ENCODE peak calls at places on chromosomes 3 and 15, in six cellular contexts. M, C, R, V, D and Y are unnamed samples.

GRCh38 chr15:68207176-68207935 is 2.2 kb upstream of the CALML4 start:
- DNase-seq in M (no peak), C (no peak), R (no peak), V (no peak), D (no peak), Y (no peak)

GRCh38 chr15:90419738-90420487 is 31.9 kb downstream of the IQGAP1 start:
- DNase-seq in M (no peak), C (peak; percentile 83), R (no peak), V (peak; percentile 87), D (no peak), Y (peak; percentile 77)

GRCh38 chr3:46930945-46931403 is 45.6 kb downstream of the CCDC12 start:
- DNase-seq in M (no peak), C (no peak), R (no peak), V (peak; percentile 32), D (no peak), Y (no peak)

GRCh38 chr15:78711638-78712037 is 70.6 kb upstream of the CHRNB4 start:
- DNase-seq in M (no peak), C (no peak), R (no peak), V (no peak), D (no peak), Y (no peak)

GRCh38 chr15:34759992-34760391 is 5.2 kb upstream of the GJD2 start:
- DNase-seq in M (no peak), C (no peak), R (no peak), V (no peak), D (no peak), Y (no peak)

GRCh38 chr15:70235347-70235746 is 137.6 kb upstream of the TLE3 start:
- DNase-seq in M (peak; percentile 10), C (no peak), R (no peak), V (peak; percentile 12), D (no peak), Y (no peak)

GRCh38 chr3:168628549-168628948 is 532.8 kb upstream of the GOLIM4 start:
- DNase-seq in M (no peak), C (no peak), R (no peak), V (no peak), D (no peak), Y (no peak)

GRCh38 chr3:195195321-195196209 is 75.4 kb downstream of the XXYLT1 start:
- DNase-seq in M (no peak), C (no peak), R (peak; percentile 40), V (no peak), D (no peak), Y (no peak)

GRCh38 chr3:188415196-188415595 is 261.2 kb downstream of the LPP start:
- DNase-seq in M (no peak), C (peak; percentile 47), R (no peak), V (peak; percentile 68), D (no peak), Y (no peak)

GRCh38 chr3:186849392-186849975 is 7.0 kb downstream of the ADIPOQ start:
- DNase-seq in M (no peak), C (peak; percentile 59), R (no peak), V (peak; percentile 43), D (no peak), Y (no peak)

GRCh38 chr3:128326051-128326823 is 140.5 kb downstream of the DNAJB8 start:
- DNase-seq in M (no peak), C (no peak), R (no peak), V (no peak), D (peak; percentile 35), Y (no peak)

GRCh38 chr3:168124791-168125190 is 29.1 kb upstream of the GOLIM4 start:
- DNase-seq in M (no peak), C (no peak), R (no peak), V (no peak), D (no peak), Y (no peak)

GRCh38 chr3:182364323-182364722 is 429.0 kb upstream of the ATP11B start:
- DNase-seq in M (no peak), C (no peak), R (peak; percentile 6), V (no peak), D (no peak), Y (no peak)

GRCh38 chr3:101036676-101037075 is 43.5 kb upstream of the ABI3BP start:
- DNase-seq in M (no peak), C (no peak), R (no peak), V (peak; percentile 32), D (no peak), Y (no peak)

GRCh38 chr3:181695661-181696491 is 15.8 kb upstream of the SOX2 start:
- DNase-seq in M (no peak), C (no peak), R (no peak), V (peak; percentile 5), D (no peak), Y (no peak)

GRCh38 chr15:43229977-43230376 is 9.2 kb upstream of the EPB42 start:
- DNase-seq in M (no peak), C (no peak), R (no peak), V (no peak), D (no peak), Y (no peak)

GRCh38 chr15:67109141-67110034 is 44.0 kb downstream of the SMAD3 start:
- DNase-seq in M (peak; percentile 63), C (peak; percentile 99), R (peak; percentile 73), V (peak; percentile 88), D (no peak), Y (peak; percentile 99)

GRCh38 chr3:58654466-58654865 is 12.1 kb downstream of the FAM3D start:
- DNase-seq in M (no peak), C (no peak), R (no peak), V (no peak), D (no peak), Y (no peak)

GRCh38 chr3:49602049-49602554 is 47.8 kb downstream of the BSN start:
- DNase-seq in M (no peak), C (no peak), R (no peak), V (peak; percentile 35), D (no peak), Y (no peak)

GRCh38 chr15:77974098-77974414 is 103.5 kb downstream of the TBC1D2B start:
- DNase-seq in M (peak; percentile 79), C (peak; percentile 75), R (no peak), V (peak; percentile 78), D (no peak), Y (no peak)

GRCh38 chr3:122199552-122199951 is 16.1 kb downstream of the CASR start:
- DNase-seq in M (no peak), C (no peak), R (no peak), V (no peak), D (no peak), Y (no peak)

GRCh38 chr3:75294124-75294523 is 370.0 kb upstream of the FRG2C start:
- DNase-seq in M (peak; percentile 41), C (peak; percentile 16), R (peak; percentile 16), V (peak; percentile 58), D (peak; percentile 5), Y (no peak)

GRCh38 chr15:63050737-63051700 is 8.5 kb downstream of the TPM1 start:
- DNase-seq in M (no peak), C (peak; percentile 97), R (no peak), V (peak; percentile 47), D (no peak), Y (no peak)

GRCh38 chr3:184525337-184526157 is 36.0 kb upstream of the EPHB3 start:
- DNase-seq in M (no peak), C (no peak), R (no peak), V (no peak), D (no peak), Y (no peak)

DNA sequence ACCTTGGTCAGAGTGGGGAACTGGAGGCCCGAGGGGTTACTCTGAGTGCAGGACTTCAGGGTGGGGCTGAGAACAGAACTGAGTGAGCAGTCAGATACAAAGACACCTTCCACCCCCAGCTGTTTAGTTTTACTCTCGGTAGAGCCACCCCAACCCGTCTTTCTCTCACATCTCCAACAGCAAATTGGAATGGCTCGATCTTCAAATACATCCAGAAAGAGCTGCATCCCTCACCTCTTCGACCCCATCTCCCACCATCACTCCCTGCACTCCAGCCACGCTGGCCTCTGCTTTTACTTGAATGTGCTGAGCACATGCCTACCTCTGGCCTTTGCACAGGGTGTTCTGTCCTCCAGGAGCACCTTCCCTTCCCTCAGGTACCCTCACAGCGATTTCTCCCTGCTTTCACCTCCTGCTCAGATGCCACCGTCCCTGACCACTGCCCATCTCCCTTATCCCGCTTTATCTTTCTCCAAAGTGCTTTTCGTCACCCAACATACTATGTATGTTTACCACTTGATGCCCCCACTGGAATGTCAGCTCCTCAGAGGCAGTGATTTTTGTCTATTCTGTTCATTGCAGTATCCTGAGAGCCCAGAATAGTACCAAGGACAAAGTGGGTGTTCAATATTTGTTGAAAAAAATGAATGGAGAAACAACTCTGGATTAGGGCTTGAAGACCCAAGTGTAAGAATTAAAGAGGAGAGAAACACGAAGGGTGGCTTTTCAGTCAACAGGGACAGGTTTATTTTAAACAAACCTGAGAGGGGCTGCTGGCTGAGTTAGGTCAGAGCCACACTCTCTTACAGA is 4.4 kb downstream of the CHCHD4 start:
- DNase-seq in M (peak; percentile 23), C (no peak), R (no peak), V (no peak), D (no peak), Y (no peak)
- H3K4me3 ChIP-seq in M (no peak overlapping the region), C (no peak overlapping the region), R (no peak overlapping the region), V (no peak overlapping the region), D (no peak overlapping the region), Y (no peak overlapping the region)

GRCh38 chr3:23738946-23739345 is 66.8 kb upstream of the UBE2E1 start:
- DNase-seq in M (no peak), C (no peak), R (no peak), V (no peak), D (no peak), Y (no peak)

GRCh38 chr3:23743141-23743784 is 62.5 kb upstream of the UBE2E1 start:
- DNase-seq in M (no peak), C (no peak), R (no peak), V (no peak), D (no peak), Y (no peak)

GRCh38 chr3:23741403-23741706 is 64.4 kb upstream of the UBE2E1 start:
- DNase-seq in M (no peak), C (no peak), R (no peak), V (no peak), D (no peak), Y (no peak)

GRCh38 chr3:23739536-23739935 is 66.2 kb upstream of the UBE2E1 start:
- DNase-seq in M (no peak), C (peak; percentile 79), R (no peak), V (peak; percentile 77), D (no peak), Y (no peak)

GRCh38 chr3:23740517-23741402 is 65.0 kb upstream of the UBE2E1 start:
- DNase-seq in M (no peak), C (no peak), R (no peak), V (peak; percentile 43), D (no peak), Y (no peak)
- TF ChIP-seq CTCF in M (no peak), C (no peak), R (no peak), V (no peak), D (no peak), Y (no peak)

GRCh38 chr15:85621096-85621495 is 173.6 kb downstream of the KLHL25 start:
- DNase-seq in M (no peak), C (no peak), R (no peak), V (peak; percentile 46), D (no peak), Y (no peak)
- H3K4me3 ChIP-seq in M (peak overlapping the region; percentile 1), C (peak overlapping the region; percentile 55), R (peak overlapping the region; percentile 69), V (peak overlapping the region; percentile 63), D (no peak overlapping the region), Y (peak overlapping the region; percentile 64)

GRCh38 chr3:43838009-43838758 is 147.4 kb downstream of the ABHD5 start:
- DNase-seq in M (no peak), C (no peak), R (no peak), V (no peak), D (no peak), Y (no peak)

DNA sequence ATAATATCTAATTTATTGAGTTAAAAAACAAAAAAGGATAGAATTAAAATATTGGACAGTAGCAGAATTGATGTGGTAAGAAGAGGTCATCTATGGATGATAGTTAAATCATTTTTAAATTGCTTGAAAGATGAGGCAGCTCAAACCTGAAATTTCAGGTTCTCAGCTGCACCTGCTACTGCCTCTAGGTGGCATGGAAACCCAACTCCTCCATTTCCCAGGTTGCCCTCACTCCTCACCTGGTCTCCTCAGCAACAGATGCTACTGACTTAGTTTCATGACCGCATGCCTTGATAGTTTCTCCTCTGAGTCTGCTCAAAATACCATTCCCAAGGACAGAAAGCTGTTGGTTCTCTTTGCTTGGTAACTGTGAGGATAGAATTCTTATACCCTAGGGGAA is 148.1 kb downstream of the ABHD5 start:
- DNase-seq in M (no peak), C (no peak), R (no peak), V (no peak), D (no peak), Y (no peak)
- TF ChIP-seq CTCF in M (peak; percentile 24), C (no peak), R (no peak), V (no peak), D (peak; percentile 5), Y (no peak)